ENCODE peak calls at places on chromosomes 13 and 19, in four cellular contexts. One of them, this sample, is unnamed.
A peak's percentile ranks its signal among the peaks of the same experiment; 100 is the strongest.

GRCh38 chr13:43227721-43228120 is 204.3 kb downstream of the DNAJC15 start:
- DNase-seq in lung: no peak
- DNase-seq in bronchial epithelial cell: peak; percentile 9
- DNase-seq in cardiac fibroblast: no peak
- DNase-seq in this sample: no peak

GRCh38 chr13:75685239-75685697 is 49.1 kb downstream of the LMO7 start:
- DNase-seq in bronchial epithelial cell: peak; percentile 93
- DNase-seq in cardiac fibroblast: peak; percentile 76
- DNase-seq in lung: no peak
- DNase-seq in this sample: peak; percentile 78

GRCh38 chr13:109699628-109700071 is 86.7 kb downstream of the IRS2 start:
- DNase-seq in cardiac fibroblast: no peak
- DNase-seq in lung: no peak
- DNase-seq in bronchial epithelial cell: no peak
- DNase-seq in this sample: no peak

GRCh38 chr19:31096047-31096446 is 253.2 kb downstream of the TSHZ3 start:
- DNase-seq in bronchial epithelial cell: no peak
- DNase-seq in lung: no peak
- DNase-seq in cardiac fibroblast: no peak
- DNase-seq in this sample: no peak

GRCh38 chr19:3365447-3366103 is 808 bp upstream of the NFIC start:
- DNase-seq in cardiac fibroblast: peak; percentile 80
- DNase-seq in bronchial epithelial cell: no peak
- DNase-seq in lung: no peak
- DNase-seq in this sample: no peak

GRCh38 chr19:43598445-43599240 is 2.2 kb downstream of the ZNF576 start:
- DNase-seq in cardiac fibroblast: no peak
- DNase-seq in bronchial epithelial cell: no peak
- DNase-seq in lung: no peak
- DNase-seq in this sample: no peak

GRCh38 chr13:91141619-91142061 is 205.8 kb upstream of the MIR17HG start:
- DNase-seq in bronchial epithelial cell: no peak
- DNase-seq in cardiac fibroblast: no peak
- DNase-seq in lung: no peak
- DNase-seq in this sample: peak; percentile 83

GRCh38 chr19:17473041-17473440 is 2.7 kb downstream of the SLC27A1 start:
- DNase-seq in cardiac fibroblast: peak; percentile 77
- DNase-seq in lung: no peak
- DNase-seq in bronchial epithelial cell: peak; percentile 67
- DNase-seq in this sample: no peak

GRCh38 chr19:50826492-50827240 is 3.1 kb upstream of the KLK1 start:
- DNase-seq in cardiac fibroblast: no peak
- DNase-seq in lung: no peak
- DNase-seq in bronchial epithelial cell: no peak
- DNase-seq in this sample: no peak

GRCh38 chr19:28883241-28883693 is 329.7 kb downstream of the UQCRFS1 start:
- DNase-seq in bronchial epithelial cell: no peak
- DNase-seq in cardiac fibroblast: peak; percentile 64
- DNase-seq in lung: no peak
- DNase-seq in this sample: peak; percentile 14

GRCh38 chr13:74644239-74644638 is 510.0 kb upstream of the KLF12 start:
- DNase-seq in lung: no peak
- DNase-seq in cardiac fibroblast: peak; percentile 28
- DNase-seq in bronchial epithelial cell: peak; percentile 50
- DNase-seq in this sample: no peak

GRCh38 chr19:31448221-31448657 is 99.0 kb upstream of the TSHZ3 start:
- DNase-seq in cardiac fibroblast: peak; percentile 91
- DNase-seq in bronchial epithelial cell: peak; percentile 40
- DNase-seq in lung: peak; percentile 44
- DNase-seq in this sample: peak; percentile 72

GRCh38 chr19:31531326-31531725 is 182.1 kb upstream of the TSHZ3 start:
- DNase-seq in lung: no peak
- DNase-seq in bronchial epithelial cell: no peak
- DNase-seq in cardiac fibroblast: no peak
- DNase-seq in this sample: no peak

GRCh38 chr19:3353493-3353892 is 12.9 kb upstream of the NFIC start:
- DNase-seq in lung: no peak
- DNase-seq in bronchial epithelial cell: no peak
- DNase-seq in cardiac fibroblast: no peak
- DNase-seq in this sample: no peak

GRCh38 chr19:5967994-5968430 is 9.9 kb downstream of the RANBP3 start:
- DNase-seq in bronchial epithelial cell: peak; percentile 73
- DNase-seq in cardiac fibroblast: peak; percentile 92
- DNase-seq in lung: peak; percentile 65
- DNase-seq in this sample: peak; percentile 57

GRCh38 chr19:30567535-30568232 is 195.5 kb downstream of the ZNF536 start:
- DNase-seq in lung: no peak
- DNase-seq in bronchial epithelial cell: no peak
- DNase-seq in cardiac fibroblast: no peak
- DNase-seq in this sample: no peak

GRCh38 chr19:45866400-45867176 is 2.5 kb downstream of the FOXA3 start:
- DNase-seq in cardiac fibroblast: no peak
- DNase-seq in bronchial epithelial cell: no peak
- DNase-seq in lung: no peak
- DNase-seq in this sample: no peak

GRCh38 chr19:18340990-18341868 is 831 bp downstream of the PGPEP1 start:
- DNase-seq in lung: peak; percentile 66
- DNase-seq in bronchial epithelial cell: no peak
- DNase-seq in cardiac fibroblast: no peak
- DNase-seq in this sample: no peak

GRCh38 chr13:38657191-38657590 is 29.7 kb upstream of the FREM2 start:
- DNase-seq in cardiac fibroblast: peak; percentile 28
- DNase-seq in bronchial epithelial cell: peak; percentile 66
- DNase-seq in lung: no peak
- DNase-seq in this sample: peak; percentile 24

GRCh38 chr19:3094638-3095374 is 644 bp downstream of the GNA11 start:
- DNase-seq in bronchial epithelial cell: no peak
- DNase-seq in cardiac fibroblast: peak; percentile 27
- DNase-seq in lung: no peak
- DNase-seq in this sample: no peak

GRCh38 chr19:17209126-17210036 is 5.8 kb upstream of the USE1 start:
- DNase-seq in cardiac fibroblast: peak; percentile 38
- DNase-seq in bronchial epithelial cell: peak; percentile 18
- DNase-seq in lung: no peak
- DNase-seq in this sample: no peak

GRCh38 chr13:98452851-98453250 is 124.1 kb downstream of the STK24 start:
- DNase-seq in lung: no peak
- DNase-seq in bronchial epithelial cell: no peak
- DNase-seq in cardiac fibroblast: no peak
- DNase-seq in this sample: no peak

GRCh38 chr19:54882758-54883157 is 8.7 kb downstream of the FCAR start:
- DNase-seq in lung: no peak
- DNase-seq in cardiac fibroblast: no peak
- DNase-seq in bronchial epithelial cell: no peak
- DNase-seq in this sample: no peak

DNA sequence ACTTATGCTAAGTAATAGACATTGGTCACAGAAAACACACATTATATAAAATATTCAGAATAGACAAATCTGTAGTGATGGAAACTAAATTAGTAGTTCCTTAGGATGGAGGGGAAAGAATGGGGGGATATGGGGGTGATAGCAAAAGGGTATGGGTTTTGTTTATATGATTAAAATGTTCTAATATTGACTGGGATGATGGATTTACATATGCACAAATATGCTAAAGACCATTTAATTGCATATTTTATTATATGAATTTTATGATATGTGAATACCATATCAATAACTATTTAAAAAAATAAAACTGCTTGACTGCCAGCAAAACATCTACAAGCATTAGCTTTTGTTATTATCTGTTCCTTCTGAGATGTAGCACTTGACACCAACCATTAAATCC is 2584.0 kb upstream of the PCDH20 start:
- DNase-seq in bronchial epithelial cell: no peak
- DNase-seq in lung: no peak
- DNase-seq in cardiac fibroblast: no peak
- DNase-seq in this sample: no peak
- H3K4me3 ChIP-seq in bronchial epithelial cell: no peak overlapping the region
- H3K4me3 ChIP-seq in lung: no peak overlapping the region
- H3K4me3 ChIP-seq in cardiac fibroblast: no peak overlapping the region
- H3K4me3 ChIP-seq in this sample: no peak overlapping the region

GRCh38 chr13:46615888-46616531 is 63.0 kb downstream of the LRCH1 start:
- DNase-seq in bronchial epithelial cell: no peak
- DNase-seq in cardiac fibroblast: peak; percentile 68
- DNase-seq in lung: no peak
- DNase-seq in this sample: no peak
- H3K4me3 ChIP-seq in bronchial epithelial cell: no peak overlapping the region
- H3K4me3 ChIP-seq in cardiac fibroblast: peak overlapping the region; percentile 32
- H3K4me3 ChIP-seq in lung: no peak overlapping the region
- H3K4me3 ChIP-seq in this sample: peak overlapping the region; percentile 2

DNA sequence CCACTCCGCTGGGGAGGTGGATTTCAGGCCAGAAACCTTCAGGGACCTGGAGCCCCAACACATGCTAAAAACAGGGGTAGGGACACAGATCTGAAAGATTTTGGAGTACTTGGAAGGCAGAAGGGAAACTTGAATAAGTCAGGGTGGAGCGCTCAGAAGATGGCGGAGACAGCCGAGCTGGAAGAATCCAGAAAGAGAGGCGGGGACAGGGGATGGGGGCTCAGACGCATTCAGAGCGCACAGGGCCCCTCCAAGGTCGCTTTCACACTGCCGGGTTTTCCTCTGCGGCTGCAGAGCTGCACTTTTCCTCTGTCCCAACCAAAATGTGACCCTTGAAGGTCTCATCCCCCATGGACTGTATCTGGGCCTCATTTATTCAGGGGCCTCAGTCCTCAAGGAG is 56.9 kb downstream of the ERICH4 start:
- DNase-seq in bronchial epithelial cell: no peak
- DNase-seq in lung: no peak
- DNase-seq in cardiac fibroblast: no peak
- DNase-seq in this sample: no peak
- H3K4me3 ChIP-seq in bronchial epithelial cell: no peak overlapping the region
- H3K4me3 ChIP-seq in lung: peak overlapping the region; percentile 55
- H3K4me3 ChIP-seq in cardiac fibroblast: no peak overlapping the region
- H3K4me3 ChIP-seq in this sample: no peak overlapping the region

DNA sequence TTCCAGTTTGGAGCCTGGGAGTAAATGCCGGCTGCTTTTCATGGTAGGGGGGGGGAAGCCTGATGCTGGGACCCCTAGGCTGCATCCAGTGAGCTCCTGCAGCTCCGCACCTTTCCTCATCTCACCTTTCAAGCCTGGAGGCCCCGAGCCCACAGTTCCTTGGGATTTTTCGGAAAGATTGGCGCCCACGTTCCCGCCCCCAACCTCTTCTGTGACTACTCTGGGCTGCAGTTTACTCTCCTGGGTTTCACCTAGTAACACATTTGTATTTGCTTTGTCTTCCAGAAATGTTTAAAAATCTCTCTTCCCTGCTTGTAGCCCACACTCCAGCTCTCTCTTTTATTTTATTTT is 51.9 kb upstream of the SPATA13 start:
- DNase-seq in cardiac fibroblast: no peak
- DNase-seq in lung: no peak
- DNase-seq in bronchial epithelial cell: no peak
- DNase-seq in this sample: no peak
- H3K4me3 ChIP-seq in cardiac fibroblast: no peak overlapping the region
- H3K4me3 ChIP-seq in lung: no peak overlapping the region
- H3K4me3 ChIP-seq in bronchial epithelial cell: no peak overlapping the region
- H3K4me3 ChIP-seq in this sample: no peak overlapping the region

GRCh38 chr13:78658630-78659449 is at the start of gene OBI1:
- DNase-seq in cardiac fibroblast: peak; percentile 92
- DNase-seq in bronchial epithelial cell: peak; percentile 73
- DNase-seq in lung: peak; percentile 91
- DNase-seq in this sample: peak; percentile 67

GRCh38 chr13:78662467-78662866 is 3.5 kb upstream of the OBI1 start:
- DNase-seq in cardiac fibroblast: no peak
- DNase-seq in lung: no peak
- DNase-seq in bronchial epithelial cell: no peak
- DNase-seq in this sample: no peak

GRCh38 chr13:78660130-78660857 is 1.3 kb upstream of the OBI1 start:
- DNase-seq in bronchial epithelial cell: no peak
- DNase-seq in lung: no peak
- DNase-seq in cardiac fibroblast: no peak
- DNase-seq in this sample: no peak

GRCh38 chr13:78657699-78658629 is 991 bp downstream of the OBI1 start:
- DNase-seq in bronchial epithelial cell: peak; percentile 44
- DNase-seq in cardiac fibroblast: peak; percentile 21
- DNase-seq in lung: no peak
- DNase-seq in this sample: no peak

DNA sequence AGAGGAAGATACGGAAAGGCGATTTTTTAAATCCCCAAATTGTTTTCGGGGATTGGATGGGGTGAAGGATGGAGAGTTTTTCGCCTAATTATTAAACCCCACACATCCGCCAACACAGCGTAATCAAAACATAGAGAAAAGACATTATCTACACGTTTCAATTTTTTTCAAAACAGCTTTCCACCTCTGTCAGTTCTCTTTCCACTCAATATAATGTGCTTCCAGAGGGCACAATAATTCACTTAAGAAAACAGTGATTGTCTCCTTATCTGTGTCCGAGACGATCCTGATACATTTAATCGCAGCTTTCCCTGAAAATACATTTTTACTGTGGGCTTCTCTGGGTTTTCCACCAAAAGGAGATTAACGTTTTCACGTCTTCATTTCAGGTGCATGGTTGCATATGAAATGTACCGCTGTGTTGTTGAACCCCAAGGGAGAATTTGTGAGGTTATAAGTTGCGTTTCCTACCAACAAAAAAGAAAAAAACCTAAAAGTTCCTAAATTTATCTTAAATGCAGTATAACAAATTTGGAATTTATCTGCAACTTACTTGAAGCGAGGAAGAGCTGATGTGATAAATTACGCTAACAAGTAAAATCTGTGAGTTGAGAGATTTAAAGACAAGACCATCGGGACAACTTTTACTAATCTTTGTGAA is 625 bp upstream of the OBI1 start:
- DNase-seq in lung: no peak
- DNase-seq in cardiac fibroblast: no peak
- DNase-seq in bronchial epithelial cell: no peak
- DNase-seq in this sample: no peak
- H3K4me3 ChIP-seq in lung: peak overlapping the region; percentile 13
- H3K4me3 ChIP-seq in cardiac fibroblast: peak overlapping the region; percentile 89
- H3K4me3 ChIP-seq in bronchial epithelial cell: peak overlapping the region; percentile 95
- H3K4me3 ChIP-seq in this sample: peak overlapping the region; percentile 91

GRCh38 chr13:113411216-113412023 is 41.9 kb downstream of the ADPRHL1 start:
- DNase-seq in bronchial epithelial cell: peak; percentile 8
- DNase-seq in cardiac fibroblast: peak; percentile 78
- DNase-seq in lung: no peak
- DNase-seq in this sample: peak; percentile 95
- H3K4me3 ChIP-seq in bronchial epithelial cell: no peak overlapping the region
- H3K4me3 ChIP-seq in cardiac fibroblast: no peak overlapping the region
- H3K4me3 ChIP-seq in lung: no peak overlapping the region
- H3K4me3 ChIP-seq in this sample: peak overlapping the region; percentile 33

DNA sequence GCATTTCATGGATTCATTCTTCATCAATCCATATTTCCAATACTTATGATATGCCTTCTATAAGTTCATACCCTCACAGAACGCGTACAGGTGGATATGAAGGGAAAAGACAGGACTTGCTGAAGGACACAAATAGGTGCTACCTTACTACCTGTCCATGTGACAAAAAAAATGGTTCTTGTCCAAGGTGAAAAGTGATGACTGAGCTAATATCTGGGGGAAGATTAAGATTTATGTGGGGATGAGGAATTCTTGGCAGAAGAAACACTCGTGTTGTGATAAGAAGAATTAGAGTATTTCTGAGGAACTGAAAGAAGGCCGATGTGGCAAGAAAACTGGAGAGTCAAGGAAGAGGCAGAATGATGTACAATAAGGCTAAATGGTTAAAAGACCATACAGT is 356.4 kb upstream of the ATXN8OS start:
- DNase-seq in cardiac fibroblast: no peak
- DNase-seq in lung: no peak
- DNase-seq in bronchial epithelial cell: no peak
- DNase-seq in this sample: no peak
- H3K4me3 ChIP-seq in cardiac fibroblast: no peak overlapping the region
- H3K4me3 ChIP-seq in lung: no peak overlapping the region
- H3K4me3 ChIP-seq in bronchial epithelial cell: no peak overlapping the region
- H3K4me3 ChIP-seq in this sample: no peak overlapping the region

GRCh38 chr19:56537442-56537841 is 1.3 kb upstream of the ZFP28 start:
- DNase-seq in cardiac fibroblast: no peak
- DNase-seq in lung: no peak
- DNase-seq in bronchial epithelial cell: no peak
- DNase-seq in this sample: no peak
- H3K4me3 ChIP-seq in cardiac fibroblast: no peak overlapping the region
- H3K4me3 ChIP-seq in lung: no peak overlapping the region
- H3K4me3 ChIP-seq in bronchial epithelial cell: no peak overlapping the region
- H3K4me3 ChIP-seq in this sample: peak overlapping the region; percentile 77

This sample was measured in skeletal muscle cell.